ENCODE peak calls at places on chromosome X, in four cellular contexts. A is fibroblast of the aortic adventitia, H is astrocyte of the spinal cord, F is brain microvascular endothelial cell. J is an unnamed sample.
A peak's percentile ranks its signal among the peaks of the same experiment; 100 is the strongest.

GRCh38 chrX:99413317-99413716 is 996.8 kb downstream of the PCDH19 start:
- DNase-seq in A (no peak), F (no peak), H (no peak), J (no peak)

GRCh38 chrX:131068945-131069719 is 11.0 kb downstream of the ARHGAP36 start:
- DNase-seq in H (no peak), F (no peak), A (peak; percentile 5), J (no peak)

GRCh38 chrX:133911816-133912495 is 73.4 kb downstream of the GPC3 start:
- DNase-seq in A (no peak), H (no peak), F (no peak), J (no peak)

GRCh38 chrX:106718709-106719108 is 7.8 kb upstream of the RNF128 start:
- DNase-seq in H (no peak), F (no peak), A (no peak), J (no peak)

GRCh38 chrX:24619647-24620046 is 27.5 kb downstream of the PCYT1B start:
- DNase-seq in F (peak; percentile 30), H (peak; percentile 58), A (peak; percentile 17), J (peak; percentile 21)

GRCh38 chrX:100341111-100341510 is 69.0 kb downstream of the PCDH19 start:
- DNase-seq in F (no peak), A (no peak), H (no peak), J (no peak)

GRCh38 chrX:10577863-10578262 is 42.5 kb downstream of the MID1 start:
- DNase-seq in H (no peak), A (peak; percentile 56), F (no peak), J (no peak)

GRCh38 chrX:153336988-153337387 is 3.0 kb downstream of the ZNF275 start:
- DNase-seq in H (no peak), F (no peak), A (no peak), J (no peak)

GRCh38 chrX:78673256-78673655 is 14.1 kb upstream of the RTL3 start:
- DNase-seq in F (no peak), A (no peak), H (no peak), J (no peak)

GRCh38 chrX:70410921-70411320 is 12.2 kb upstream of the GDPD2 start:
- DNase-seq in A (no peak), H (no peak), F (no peak), J (no peak)

GRCh38 chrX:136268051-136269048 is 17.1 kb upstream of the MAP7D3 start:
- DNase-seq in H (peak; percentile 41), A (peak; percentile 59), F (no peak), J (no peak)

GRCh38 chrX:41259516-41259915 is 74.4 kb upstream of the DDX3X start:
- DNase-seq in F (no peak), H (no peak), A (no peak), J (no peak)

GRCh38 chrX:123918106-123918721 is 43.3 kb upstream of the STAG2 start:
- DNase-seq in A (peak; percentile 25), F (no peak), H (no peak), J (no peak)

GRCh38 chrX:47156611-47157520 is 11.8 kb downstream of the RBM10 start:
- DNase-seq in A (no peak), H (no peak), F (no peak), J (no peak)

GRCh38 chrX:34126011-34126410 is 6.1 kb downstream of the FAM47A start:
- DNase-seq in F (no peak), H (no peak), A (no peak), J (no peak)

GRCh38 chrX:138287200-138287865 is 424.2 kb downstream of the FGF13 start:
- DNase-seq in F (no peak), A (no peak), H (no peak), J (no peak)

GRCh38 chrX:97267376-97267775 is 383.7 kb downstream of the RPA4 start:
- DNase-seq in A (peak; percentile 4), F (no peak), H (peak; percentile 1), J (no peak)

GRCh38 chrX:9786839-9787635 is 808 bp downstream of the SHROOM2 start:
- DNase-seq in H (no peak), F (no peak), A (no peak), J (peak; percentile 15)

GRCh38 chrX:100424012-100424411 is 13.9 kb upstream of the PCDH19 start:
- DNase-seq in F (no peak), A (no peak), H (no peak), J (no peak)

GRCh38 chrX:64977830-64978229 is 1.6 kb upstream of the ZC4H2 start:
- DNase-seq in H (no peak), A (no peak), F (no peak), J (no peak)

GRCh38 chrX:12685541-12685940 is 105.7 kb upstream of the PRPS2 start:
- DNase-seq in H (no peak), A (peak; percentile 6), F (no peak), J (no peak)

GRCh38 chrX:153333271-153333670 is 682 bp upstream of the ZNF275 start:
- DNase-seq in H (peak; percentile 20), F (peak; percentile 10), A (peak; percentile 70), J (no peak)

GRCh38 chrX:16825306-16826035 is 39.2 kb downstream of the TXLNG start:
- DNase-seq in F (no peak), H (no peak), A (peak; percentile 49), J (no peak)

GRCh38 chrX:54633641-54634040 is 103.6 kb downstream of the GNL3L start:
- DNase-seq in H (peak; percentile 42), A (peak; percentile 82), F (peak; percentile 23), J (no peak)

GRCh38 chrX:148192547-148192946 is 211.4 kb downstream of the FMR1NB start:
- DNase-seq in H (no peak), F (no peak), A (no peak), J (no peak)

GRCh38 chrX:74521961-74522833 is 92.2 kb downstream of the RLIM start:
- DNase-seq in F (no peak), A (peak; percentile 89), H (peak; percentile 30), J (peak; percentile 84)

GRCh38 chrX:85506871-85507270 is 127.4 kb upstream of the POF1B start:
- DNase-seq in H (no peak), A (no peak), F (no peak), J (no peak)

GRCh38 chrX:150569155-150569477 is 695 bp downstream of the MTM1 start:
- DNase-seq in H (peak; percentile 28), F (peak; percentile 3), A (peak; percentile 46), J (no peak)

GRCh38 chrX:38212246-38212645 is 8.4 kb downstream of the SRPX start:
- DNase-seq in H (no peak), F (no peak), A (peak; percentile 93), J (no peak)
- H3K4me3 ChIP-seq in H (no peak overlapping the region), F (no peak overlapping the region), A (no peak overlapping the region), J (no peak overlapping the region)

GRCh38 chrX:43654431-43655150 is 1.5 kb upstream of the MAOA start:
- DNase-seq in A (peak; percentile 90), F (peak; percentile 84), H (peak; percentile 94), J (peak; percentile 11)
- TF ChIP-seq CTCF in A (peak; percentile 40), F (peak; percentile 47), H (peak; percentile 26), J (no peak)

GRCh38 chrX:51891245-51891644 is 2.2 kb upstream of the MAGED1 start:
- DNase-seq in F (no peak), A (no peak), H (no peak), J (no peak)
- H3K4me3 ChIP-seq in F (no peak overlapping the region), A (no peak overlapping the region), H (no peak overlapping the region), J (no peak overlapping the region)

DNA sequence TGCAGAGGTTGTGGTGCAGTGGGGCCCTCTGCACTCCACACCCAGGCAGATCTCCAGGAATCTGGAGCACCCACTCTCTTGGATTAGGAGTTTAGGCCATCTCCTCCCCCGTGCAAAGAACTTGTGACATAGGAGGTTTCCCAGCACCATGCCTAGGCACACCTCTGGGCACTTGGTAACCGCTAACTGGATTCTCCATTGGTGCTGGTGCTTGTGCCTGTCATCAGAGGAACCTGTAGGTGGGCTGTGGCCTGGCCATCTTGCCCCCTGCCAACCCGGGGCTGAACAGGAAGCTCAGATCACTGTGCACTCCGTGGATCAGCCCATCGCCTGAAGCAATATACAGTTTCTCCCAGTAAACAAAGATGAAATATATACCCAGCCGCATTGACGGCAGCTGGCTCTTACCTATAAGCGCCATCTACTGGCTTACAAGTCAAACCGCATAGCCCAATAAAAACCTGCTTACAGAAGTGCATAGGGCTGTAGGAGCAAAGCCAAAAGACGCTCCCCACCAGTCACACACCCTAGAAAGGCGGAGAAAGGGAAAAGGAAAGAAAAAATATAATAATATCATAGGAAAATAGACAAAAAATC is 19.1 kb upstream of the TEX13B start:
- DNase-seq in F (peak; percentile 16), H (peak; percentile 29), A (peak; percentile 41), J (peak; percentile 16)
- TF ChIP-seq CTCF in F (peak; percentile 75), H (peak; percentile 61), A (peak; percentile 57), J (peak; percentile 49)

J was measured in HFF-Myc.